ENCODE peak calls at places on chromosomes 1 and 21, in ten cellular contexts. D is prostate gland, U is stomach, O is endothelial cell of umbilical vein, W is spleen, C is SK-N-SH, F is K562, R is transverse colon, S is suprapubic skin, X is HepG2. L is an unnamed sample. For H3K4me1, the result is how much of the 10 kb centered on the place peaks cover.

GRCh38 chr1:85396194-85396593 is 68.8 kb downstream of the DDAH1 start:
- DNase-seq in D (no peak), U (no peak), O (no peak), W (no peak), C (no peak), F (no peak), R (no peak), S (no peak), X (no peak), L (no peak)

GRCh38 chr1:18142969-18143368 is 35.4 kb downstream of the IGSF21 start:
- DNase-seq in D (no peak), U (no peak), O (no peak), W (peak), C (peak), F (no peak), R (no peak), S (no peak), X (no peak), L (no peak)

GRCh38 chr1:65083263-65083896 is 64.6 kb upstream of the AK4 start:
- DNase-seq in D (no peak), U (no peak), O (no peak), W (no peak), C (no peak), F (peak), R (no peak), S (no peak), X (no peak), L (no peak)

GRCh38 chr21:36065497-36066036 is 4.3 kb upstream of the CBR1 start:
- DNase-seq in D (no peak), U (no peak), O (peak), W (no peak), C (no peak), F (peak), R (no peak), S (no peak), X (peak), L (no peak)

GRCh38 chr1:81439046-81439823 is 361.5 kb upstream of the ADGRL2 start:
- DNase-seq in D (no peak), U (no peak), O (no peak), W (peak), C (no peak), F (no peak), R (no peak), S (no peak), X (no peak), L (peak)

GRCh38 chr1:7478797-7479499 is 292.1 kb upstream of the VAMP3 start:
- DNase-seq in D (no peak), U (peak), O (no peak), W (no peak), C (no peak), F (no peak), R (peak), S (no peak), X (no peak), L (peak)

GRCh38 chr1:97796716-97797115 is 124.1 kb downstream of the DPYD start:
- DNase-seq in D (no peak), U (no peak), O (peak), W (no peak), C (no peak), F (no peak), R (no peak), S (no peak), X (no peak), L (no peak)

GRCh38 chr21:42747267-42747701 is 93.9 kb downstream of the PDE9A start:
- DNase-seq in D (no peak), U (no peak), O (no peak), W (peak), C (no peak), F (no peak), R (no peak), S (no peak), X (no peak), L (no peak)

GRCh38 chr1:209536843-209537242 is 46.7 kb upstream of the CAMK1G start:
- DNase-seq in D (no peak), U (no peak), O (no peak), W (no peak), C (no peak), F (no peak), R (no peak), S (no peak), X (no peak), L (no peak)

GRCh38 chr1:209530990-209531389 is 52.5 kb upstream of the CAMK1G start:
- DNase-seq in D (no peak), U (peak), O (no peak), W (no peak), C (no peak), F (no peak), R (no peak), S (no peak), X (no peak), L (no peak)

GRCh38 chr1:209529233-209529632 is 54.3 kb upstream of the CAMK1G start:
- DNase-seq in D (no peak), U (no peak), O (no peak), W (no peak), C (no peak), F (no peak), R (no peak), S (no peak), X (no peak), L (no peak)

GRCh38 chr1:209537336-209538114 is 46.0 kb upstream of the CAMK1G start:
- DNase-seq in D (no peak), U (no peak), O (no peak), W (no peak), C (no peak), F (no peak), R (no peak), S (no peak), X (no peak), L (no peak)

GRCh38 chr1:209534496-209535250 is 48.8 kb upstream of the CAMK1G start:
- DNase-seq in D (no peak), U (no peak), O (no peak), W (no peak), C (no peak), F (no peak), R (no peak), S (no peak), X (no peak), L (no peak)
- TF ChIP-seq CTCF in D (no peak), U (no peak), O (no peak), W (no peak), C (no peak), F (no peak), R (no peak), S (no peak), X (no peak), L (no peak)

DNA sequence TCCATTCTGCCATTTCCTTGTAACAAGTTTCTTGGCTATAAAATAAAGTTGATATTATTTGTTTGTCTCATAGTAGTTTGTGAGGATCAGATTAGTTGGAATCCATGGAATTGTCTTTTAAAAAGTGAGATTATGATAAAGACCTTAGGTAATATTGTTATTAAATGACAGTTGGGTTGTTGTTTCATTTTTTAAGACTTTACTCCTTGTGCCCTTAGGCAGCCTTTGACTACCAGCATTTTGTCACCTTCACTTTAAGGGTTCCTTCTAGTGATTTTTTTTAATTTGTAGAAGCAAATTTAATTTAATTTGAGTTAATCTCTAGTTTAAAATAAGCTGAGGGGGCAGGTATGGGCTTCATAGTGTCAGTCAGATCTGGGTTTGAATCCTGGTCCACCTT is 84.6 kb upstream of the ZNF326 start:
- DNase-seq in D (no peak), U (no peak), O (no peak), W (no peak), C (no peak), F (no peak), R (no peak), S (no peak), X (no peak), L (no peak)
- H3K4me1 ChIP-seq in D (under half), U (under half), O (half or more), W (half or more), C (under half), F (under half), R (under half), S (under half), X (under half), L (under half)

GRCh38 chr1:161726631-161727342 is 5.4 kb downstream of the FCRLB start:
- DNase-seq in D (peak), U (peak), O (peak), W (peak), C (peak), F (peak), R (peak), S (peak), X (peak), L (peak)
- TF ChIP-seq POLR2AphosphoS5 in D (peak), U (peak), O (no peak), W (peak), C (peak), F (peak), R (peak), S (no peak), X (peak), L (peak)

DNA sequence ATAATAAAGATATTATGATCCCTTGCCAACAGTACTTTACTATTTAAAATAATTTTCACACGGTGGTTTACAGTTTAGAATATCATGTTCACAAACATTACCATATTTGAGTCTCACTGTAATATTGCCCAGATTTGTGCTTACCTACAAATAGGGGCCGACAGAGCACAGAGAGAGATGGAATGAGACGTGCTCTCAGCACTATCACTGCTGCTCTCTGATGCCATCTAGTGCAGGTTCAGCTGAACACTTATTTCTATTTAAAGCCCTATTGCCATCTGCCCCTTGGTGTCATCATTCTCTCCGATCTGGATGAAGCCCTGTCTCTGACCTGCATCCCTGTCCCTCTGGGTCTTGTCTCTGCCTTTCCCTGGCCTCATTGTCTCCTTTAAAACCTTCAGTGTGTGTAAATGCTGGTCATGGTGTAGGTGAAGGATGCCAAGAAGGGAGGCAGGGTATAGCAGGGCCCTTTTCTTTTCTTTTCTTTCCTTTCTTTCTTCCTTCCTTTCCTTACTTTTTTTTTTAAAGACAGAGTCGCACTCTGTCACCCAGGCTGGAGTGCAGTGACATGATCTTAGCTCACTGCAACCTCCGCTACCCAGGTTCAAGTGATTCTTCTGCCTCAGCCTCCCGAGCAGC is 6.9 kb upstream of the GPATCH4 start:
- DNase-seq in D (peak), U (peak), O (peak), W (no peak), C (peak), F (peak), R (peak), S (no peak), X (peak), L (no peak)
- TF ChIP-seq CTCF in D (no peak), U (peak), O (peak), W (peak), C (peak), F (peak), R (peak), S (peak), X (peak), L (peak)

GRCh38 chr21:34808569-34809204 is 139.9 kb downstream of the CLIC6 start:
- DNase-seq in D (no peak), U (no peak), O (peak), W (no peak), C (no peak), F (no peak), R (no peak), S (no peak), X (no peak), L (no peak)

GRCh38 chr21:34811368-34811767 is 142.6 kb downstream of the CLIC6 start:
- DNase-seq in D (no peak), U (no peak), O (peak), W (no peak), C (no peak), F (no peak), R (no peak), S (no peak), X (no peak), L (no peak)

GRCh38 chr21:34809822-34810221 is 141.0 kb downstream of the CLIC6 start:
- DNase-seq in D (no peak), U (no peak), O (no peak), W (no peak), C (no peak), F (no peak), R (no peak), S (no peak), X (no peak), L (no peak)

GRCh38 chr21:34812510-34813265 is 143.9 kb downstream of the CLIC6 start:
- DNase-seq in D (no peak), U (no peak), O (no peak), W (no peak), C (no peak), F (no peak), R (no peak), S (no peak), X (peak), L (no peak)

GRCh38 chr21:34810786-34811185 is 142.0 kb downstream of the CLIC6 start:
- DNase-seq in D (no peak), U (no peak), O (no peak), W (no peak), C (no peak), F (no peak), R (no peak), S (no peak), X (no peak), L (no peak)
- H3K4me1 ChIP-seq in D (under half), U (under half), O (under half), W (under half), C (half or more), F (under half), R (under half), S (half or more), X (half or more), L (under half)

GRCh38 chr1:33957854-33958253 is 94.0 kb downstream of the HMGB4 start:
- DNase-seq in D (no peak), U (no peak), O (no peak), W (no peak), C (no peak), F (no peak), R (no peak), S (no peak), X (no peak), L (no peak)
- TF ChIP-seq POLR2AphosphoS5 in D (no peak), U (no peak), O (no peak), W (no peak), C (no peak), F (no peak), R (no peak), S (no peak), X (no peak), L (no peak)